ENCODE peak calls at places on chromosomes 1 and 21, in seven cellular contexts. X, A, P, H, F, N and Y are unnamed samples.

GRCh38 chr1:234558186-234558836 is 51.7 kb downstream of the IRF2BP2 start:
- DNase-seq in X (no peak), A (no peak), P (peak; percentile 13), H (no peak), F (no peak), N (no peak), Y (no peak)

GRCh38 chr21:31335957-31336738 is 7.9 kb downstream of the TIAM1 start:
- DNase-seq in X (peak; percentile 25), A (no peak), P (no peak), H (no peak), F (peak; percentile 96), N (no peak), Y (no peak)

GRCh38 chr21:29007801-29008200 is 11.3 kb downstream of the RWDD2B start:
- DNase-seq in X (no peak), A (no peak), P (no peak), H (no peak), F (no peak), N (no peak), Y (no peak)

GRCh38 chr1:191662746-191663145 is 495.5 kb upstream of the RGS18 start:
- DNase-seq in X (no peak), A (no peak), P (no peak), H (no peak), F (no peak), N (no peak), Y (no peak)

GRCh38 chr1:231027136-231027925 is 12.7 kb downstream of the FAM89A start:
- DNase-seq in X (no peak), A (no peak), P (no peak), H (no peak), F (no peak), N (no peak), Y (no peak)

GRCh38 chr1:237018896-237019295 is 14.7 kb upstream of the MT1HL1 start:
- DNase-seq in X (no peak), A (no peak), P (no peak), H (no peak), F (no peak), N (no peak), Y (no peak)

GRCh38 chr1:51093566-51093965 is 8.5 kb upstream of the C1orf185 start:
- DNase-seq in X (no peak), A (no peak), P (no peak), H (no peak), F (no peak), N (no peak), Y (no peak)

GRCh38 chr21:44927587-44928461 is 7.1 kb upstream of the ITGB2 start:
- DNase-seq in X (peak; percentile 66), A (peak; percentile 54), P (peak; percentile 86), H (peak; percentile 68), F (peak; percentile 96), N (no peak), Y (peak; percentile 79)

GRCh38 chr21:16302851-16303282 is 573.1 kb downstream of the USP25 start:
- DNase-seq in X (peak; percentile 46), A (no peak), P (no peak), H (no peak), F (no peak), N (peak; percentile 67), Y (no peak)

GRCh38 chr1:238660849-238661248 is 725.5 kb upstream of the CHRM3 start:
- DNase-seq in X (no peak), A (no peak), P (no peak), H (no peak), F (no peak), N (no peak), Y (no peak)

GRCh38 chr1:234330843-234331215 is 42.4 kb upstream of the COA6 start:
- DNase-seq in X (no peak), A (no peak), P (no peak), H (no peak), F (no peak), N (no peak), Y (no peak)

DNA sequence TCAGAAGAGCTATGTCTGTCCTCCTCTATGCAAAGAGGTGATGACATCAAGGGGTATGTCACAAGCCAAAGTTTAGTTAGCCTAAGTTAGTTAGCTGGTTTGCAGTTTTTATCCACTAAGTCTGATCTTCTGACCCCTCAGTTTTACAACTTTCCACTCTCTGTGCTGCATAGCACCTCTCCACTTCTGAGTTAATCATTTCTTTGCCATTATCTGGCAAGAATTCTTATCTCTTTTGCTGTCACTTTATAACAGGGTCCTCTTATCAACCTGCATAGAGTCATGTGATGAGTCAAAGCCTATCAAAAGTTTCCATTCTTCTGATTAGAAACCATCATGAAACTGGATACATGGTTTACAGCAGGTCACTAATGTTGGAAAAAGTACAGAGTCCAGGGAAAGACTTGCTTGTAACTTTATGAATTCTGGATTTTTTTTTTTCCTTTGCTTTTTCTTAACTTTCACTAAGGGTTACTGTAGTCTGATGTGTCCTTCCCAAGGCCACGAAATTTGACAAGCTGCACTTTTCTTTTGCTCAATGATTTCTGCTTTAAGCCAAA is at the start of gene NR5A2:
- DNase-seq in X (no peak), A (no peak), P (no peak), H (no peak), F (no peak), N (no peak), Y (no peak)
- H3K4me3 ChIP-seq in X (no peak within 1 kb of the TSS), A (peak within 1 kb of the TSS; percentile 48), P (peak within 1 kb of the TSS; percentile 90), H (peak within 1 kb of the TSS; percentile 57), F (peak within 1 kb of the TSS; percentile 65), N (no peak within 1 kb of the TSS), Y (no peak within 1 kb of the TSS)

GRCh38 chr1:86865973-86866637 is 47.8 kb downstream of the SELENOF start:
- DNase-seq in X (no peak), A (no peak), P (no peak), H (no peak), F (no peak), N (no peak), Y (no peak)

GRCh38 chr1:86858524-86859261 is 55.2 kb downstream of the SELENOF start:
- DNase-seq in X (no peak), A (no peak), P (no peak), H (no peak), F (no peak), N (no peak), Y (no peak)

GRCh38 chr1:86860424-86860823 is 53.5 kb downstream of the SELENOF start:
- DNase-seq in X (no peak), A (no peak), P (no peak), H (no peak), F (no peak), N (no peak), Y (no peak)

GRCh38 chr1:86860020-86860419 is 53.9 kb downstream of the SELENOF start:
- DNase-seq in X (no peak), A (no peak), P (no peak), H (no peak), F (no peak), N (no peak), Y (no peak)

GRCh38 chr1:86861424-86861823 is 52.5 kb downstream of the SELENOF start:
- DNase-seq in X (no peak), A (no peak), P (no peak), H (no peak), F (no peak), N (no peak), Y (no peak)
- H3K36me3 ChIP-seq in X (peaks cover 8% of the 10 kb centered on the region), A (no peaks in the 10 kb centered on the region), P (peaks cover 5% of the 10 kb centered on the region), H (peaks cover 16% of the 10 kb centered on the region), F (peaks cover 8% of the 10 kb centered on the region), N (no peaks in the 10 kb centered on the region), Y (no peaks in the 10 kb centered on the region)

GRCh38 chr1:203491664-203492485 is 2.1 kb upstream of the OPTC start:
- DNase-seq in X (no peak), A (no peak), P (peak; percentile 72), H (no peak), F (no peak), N (no peak), Y (no peak)
- H3K4me3 ChIP-seq in X (no peak overlapping the region), A (no peak overlapping the region), P (no peak overlapping the region), H (no peak overlapping the region), F (no peak overlapping the region), N (no peak overlapping the region), Y (no peak overlapping the region)

GRCh38 chr1:153635872-153636271 is 2.0 kb downstream of the CHTOP start:
- DNase-seq in X (no peak), A (no peak), P (no peak), H (no peak), F (no peak), N (no peak), Y (no peak)

GRCh38 chr1:153633747-153634665 is at the start of gene CHTOP:
- DNase-seq in X (peak; percentile 98), A (peak; percentile 99), P (peak; percentile 99), H (peak; percentile 98), F (peak; percentile 100), N (peak; percentile 99), Y (peak; percentile 98)

GRCh38 chr1:153631047-153632022 is 2.5 kb upstream of the CHTOP start:
- DNase-seq in X (no peak), A (no peak), P (no peak), H (no peak), F (no peak), N (no peak), Y (no peak)

GRCh38 chr1:153630384-153630783 is 2.1 kb downstream of the S100A1 start:
- DNase-seq in X (no peak), A (no peak), P (no peak), H (no peak), F (no peak), N (no peak), Y (no peak)

DNA sequence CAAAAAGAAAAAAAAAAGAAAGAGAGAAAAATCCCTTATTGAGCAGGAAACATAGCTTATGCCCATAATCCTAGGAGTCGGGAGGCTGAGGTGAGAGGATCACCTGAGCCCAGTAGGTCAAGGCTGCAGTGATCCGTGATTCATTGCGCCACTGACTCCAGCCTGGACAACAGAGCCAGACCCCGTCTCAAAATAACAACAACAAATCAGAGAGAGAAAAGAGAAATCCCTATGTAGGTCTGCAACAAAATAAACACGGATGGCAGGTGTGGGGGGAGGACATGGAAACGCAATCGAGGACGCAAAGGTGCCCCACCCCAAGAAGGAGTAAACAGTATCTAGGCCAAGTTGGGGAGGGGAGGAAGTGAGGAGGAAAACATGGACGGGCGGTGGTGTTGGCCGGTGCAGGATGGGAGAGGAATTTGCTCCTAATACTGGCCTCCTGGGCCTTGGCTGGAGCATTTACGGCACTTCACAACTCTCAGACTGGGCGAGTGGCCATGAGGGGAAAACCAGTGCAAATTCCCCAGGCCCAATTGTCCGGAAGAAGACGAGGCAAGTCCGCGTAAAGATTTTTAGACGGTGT is 612 bp upstream of the CHTOP start:
- DNase-seq in X (no peak), A (peak; percentile 61), P (no peak), H (peak; percentile 67), F (peak; percentile 39), N (no peak), Y (no peak)
- H3K36me3 ChIP-seq in X (peaks cover 24% of the 10 kb centered on the region), A (peaks cover 22% of the 10 kb centered on the region), P (peaks cover 29% of the 10 kb centered on the region), H (peaks cover 29% of the 10 kb centered on the region), F (peaks cover 20% of the 10 kb centered on the region), N (peaks cover 21% of the 10 kb centered on the region), Y (peaks cover 19% of the 10 kb centered on the region)

GRCh38 chr1:184627012-184627351 is 127.7 kb downstream of the EDEM3 start:
- DNase-seq in X (no peak), A (no peak), P (no peak), H (no peak), F (no peak), N (no peak), Y (no peak)
- H3K4me3 ChIP-seq in X (no peak overlapping the region), A (no peak overlapping the region), P (no peak overlapping the region), H (no peak overlapping the region), F (no peak overlapping the region), N (no peak overlapping the region), Y (no peak overlapping the region)